ENCODE peak calls at places on chromosomes 2 and 18, in four cellular contexts. L, Y, E and D are unnamed samples.

GRCh38 chr2:128605421-128605820 is 286.8 kb upstream of the HS6ST1 start:
- DNase-seq in L (no peak), Y (no peak), E (no peak), D (no peak)

GRCh38 chr2:229564300-229564907 is 150.0 kb downstream of the DNER start:
- DNase-seq in L (no peak), Y (no peak), E (no peak), D (no peak)

GRCh38 chr2:71277536-71278103 is 50.7 kb upstream of the PAIP2B start:
- DNase-seq in L (no peak), Y (no peak), E (no peak), D (peak)

GRCh38 chr2:224954980-224955379 is 87.3 kb downstream of the DOCK10 start:
- DNase-seq in L (no peak), Y (no peak), E (no peak), D (no peak)

GRCh38 chr18:75407468-75408437 is 19.8 kb downstream of the SMIM21 start:
- DNase-seq in L (peak), Y (no peak), E (no peak), D (no peak)

GRCh38 chr2:65820454-65820853 is 388.1 kb upstream of the SPRED2 start:
- DNase-seq in L (no peak), Y (peak), E (no peak), D (no peak)

GRCh38 chr2:187658952-187659525 is 104.8 kb upstream of the TFPI start:
- DNase-seq in L (peak), Y (peak), E (no peak), D (peak)

GRCh38 chr18:55573386-55573785 is 14.6 kb downstream of the TCF4 start:
- DNase-seq in L (no peak), Y (no peak), E (no peak), D (no peak)

GRCh38 chr2:120315367-120316033 is 30.4 kb upstream of the INHBB start:
- DNase-seq in L (no peak), Y (no peak), E (no peak), D (no peak)

GRCh38 chr2:241500016-241500415 is 8.4 kb downstream of the STK25 start:
- DNase-seq in L (no peak), Y (no peak), E (no peak), D (no peak)

GRCh38 chr18:79523738-79524180 is 128.0 kb downstream of the NFATC1 start:
- DNase-seq in L (no peak), Y (no peak), E (peak), D (no peak)

GRCh38 chr2:37230581-37230980 is 815 bp downstream of the CEBPZ start:
- DNase-seq in L (no peak), Y (peak), E (no peak), D (peak)

GRCh38 chr2:1727101-1727771 is 17.1 kb downstream of the PXDN start:
- DNase-seq in L (no peak), Y (no peak), E (no peak), D (no peak)

GRCh38 chr2:64491426-64491825 is 32.7 kb upstream of the AFTPH start:
- DNase-seq in L (no peak), Y (no peak), E (no peak), D (no peak)

GRCh38 chr2:240472078-240472790 is 36.8 kb downstream of the GPC1 start:
- DNase-seq in L (no peak), Y (no peak), E (no peak), D (no peak)

GRCh38 chr18:23270999-23271680 is 135.9 kb downstream of the CABLES1 start:
- DNase-seq in L (no peak), Y (no peak), E (no peak), D (no peak)

GRCh38 chr2:152450176-152450575 is 115.2 kb downstream of the FMNL2 start:
- DNase-seq in L (no peak), Y (no peak), E (no peak), D (no peak)

GRCh38 chr2:130963058-130963848 is 126.5 kb downstream of the ARHGEF4 start:
- DNase-seq in L (no peak), Y (no peak), E (no peak), D (peak)

GRCh38 chr2:204022550-204022949 is 86.0 kb downstream of the ICOS start:
- DNase-seq in L (no peak), Y (no peak), E (no peak), D (no peak)

GRCh38 chr18:6284300-6284699 is 130.4 kb downstream of the L3MBTL4 start:
- DNase-seq in L (no peak), Y (no peak), E (no peak), D (no peak)

GRCh38 chr2:144596074-144596871 is 76.4 kb upstream of the ZEB2 start:
- DNase-seq in L (no peak), Y (peak), E (no peak), D (peak)

GRCh38 chr2:38462121-38462634 is 85.1 kb upstream of the ATL2 start:
- DNase-seq in L (no peak), Y (peak), E (no peak), D (no peak)

GRCh38 chr18:5596585-5596984 is 52.8 kb upstream of the EPB41L3 start:
- DNase-seq in L (no peak), Y (no peak), E (no peak), D (no peak)

GRCh38 chr2:27445615-27446014 is 3.4 kb downstream of the KRTCAP3 start:
- DNase-seq in L (no peak), Y (no peak), E (no peak), D (no peak)

GRCh38 chr18:7946724-7947377 is 379.7 kb downstream of the PTPRM start:
- DNase-seq in L (no peak), Y (no peak), E (no peak), D (peak)

GRCh38 chr2:233410191-233410760 is 56.0 kb downstream of the DGKD start:
- DNase-seq in L (no peak), Y (no peak), E (no peak), D (no peak)

GRCh38 chr2:240619506-240620148 is 5.7 kb upstream of the GPR35 start:
- DNase-seq in L (no peak), Y (no peak), E (no peak), D (no peak)

GRCh38 chr2:38095079-38095478 is 19.1 kb upstream of the CYP1B1 start:
- DNase-seq in L (no peak), Y (no peak), E (no peak), D (no peak)

GRCh38 chr2:236216711-236217110 is 47.5 kb downstream of the ASB18 start:
- DNase-seq in L (no peak), Y (no peak), E (no peak), D (no peak)

GRCh38 chr2:180663016-180663471 is 317.4 kb upstream of the UBE2E3 start:
- DNase-seq in L (no peak), Y (no peak), E (no peak), D (no peak)

GRCh38 chr2:3536682-3537632 is 17.6 kb upstream of the ADI1 start:
- DNase-seq in L (peak), Y (peak), E (no peak), D (peak)

GRCh38 chr2:202060218-202060617 is 12.8 kb upstream of the KIAA2012 start:
- DNase-seq in L (no peak), Y (no peak), E (no peak), D (no peak)

GRCh38 chr2:216574046-216574445 is 59.2 kb upstream of the IGFBP2 start:
- DNase-seq in L (no peak), Y (no peak), E (no peak), D (peak)

GRCh38 chr18:48696218-48696617 is 157.4 kb downstream of the CTIF start:
- DNase-seq in L (no peak), Y (no peak), E (no peak), D (no peak)
- TF ChIP-seq NRF1 in L (no peak), Y (no peak), E (no peak), D (no peak)

GRCh38 chr18:58316400-58316942 is 272.4 kb downstream of the NEDD4L start:
- DNase-seq in L (no peak), Y (no peak), E (no peak), D (no peak)

GRCh38 chr18:58313491-58314032 is 269.5 kb downstream of the NEDD4L start:
- DNase-seq in L (no peak), Y (no peak), E (no peak), D (no peak)

GRCh38 chr18:58315041-58315440 is 271.0 kb downstream of the NEDD4L start:
- DNase-seq in L (no peak), Y (no peak), E (no peak), D (no peak)

GRCh38 chr18:58315739-58316215 is 271.8 kb downstream of the NEDD4L start:
- DNase-seq in L (no peak), Y (no peak), E (no peak), D (no peak)

DNA sequence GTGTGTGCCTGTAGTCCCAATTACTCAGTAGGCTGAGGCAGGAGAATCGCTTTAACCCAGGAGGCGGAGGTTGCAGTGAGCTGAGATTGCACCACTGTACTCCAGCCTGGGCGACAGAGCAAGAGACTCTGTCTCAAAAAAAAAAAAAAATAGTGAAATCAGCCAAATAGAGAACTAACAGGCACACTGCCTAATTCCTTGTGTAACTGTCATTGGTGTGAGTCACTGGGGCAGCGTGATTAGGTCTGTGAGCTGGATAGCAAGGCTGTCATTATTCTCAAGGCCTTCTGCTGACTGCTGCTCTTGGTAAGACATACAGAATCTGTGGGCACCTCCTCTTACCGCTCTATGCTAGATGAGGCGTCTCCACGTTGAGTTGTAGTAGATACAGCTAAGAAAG is 270.3 kb downstream of the NEDD4L start:
- DNase-seq in L (no peak), Y (peak), E (no peak), D (no peak)
- TF ChIP-seq SIN3A in L (no peak), Y (no peak), E (no peak), D (no peak)

GRCh38 chr18:58324824-58325520 is 280.9 kb downstream of the NEDD4L start:
- DNase-seq in L (no peak), Y (no peak), E (no peak), D (no peak)
- TF ChIP-seq NRF1 in L (no peak), Y (no peak), E (no peak), D (no peak)

DNA sequence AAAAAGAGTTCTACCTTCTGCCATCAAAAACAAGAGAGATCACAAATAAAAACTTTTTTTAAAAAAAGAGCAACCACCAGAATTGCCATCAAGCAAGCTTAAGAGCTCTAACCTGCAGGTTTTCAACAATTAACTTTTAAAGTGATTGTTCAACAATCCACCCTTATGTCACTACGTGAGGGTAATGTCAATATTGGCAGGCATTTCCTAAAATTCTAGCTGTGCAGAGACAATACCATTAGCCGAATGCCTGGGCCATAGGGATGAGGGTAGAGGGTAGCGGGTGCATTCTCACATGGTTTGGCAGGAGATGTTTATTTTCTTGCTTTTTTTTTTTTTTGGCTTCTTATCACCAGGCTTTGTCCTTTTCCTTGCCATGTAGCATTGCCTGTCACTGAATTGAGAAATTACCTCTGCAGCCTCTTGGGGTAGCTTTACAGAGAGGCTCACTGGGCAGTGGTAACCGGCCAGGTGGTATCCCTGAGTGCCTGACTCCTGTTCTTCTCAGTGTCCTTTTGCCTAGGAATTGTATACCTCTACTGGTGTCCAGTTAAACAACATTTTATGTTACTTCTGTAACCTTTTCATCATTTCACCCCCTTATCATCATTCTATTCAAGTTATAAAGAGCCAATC is 524.1 kb downstream of the BCL11A start:
- DNase-seq in L (no peak), Y (no peak), E (no peak), D (no peak)
- TF ChIP-seq SIN3A in L (no peak), Y (no peak), E (no peak), D (no peak)

GRCh38 chr2:167692191-167692590 is 555.2 kb downstream of the STK39 start:
- DNase-seq in L (no peak), Y (no peak), E (no peak), D (no peak)

GRCh38 chr2:167697194-167697593 is 550.2 kb downstream of the STK39 start:
- DNase-seq in L (no peak), Y (no peak), E (no peak), D (no peak)

GRCh38 chr2:167702227-167702626 is 545.2 kb downstream of the STK39 start:
- DNase-seq in L (no peak), Y (no peak), E (no peak), D (no peak)

GRCh38 chr2:167697961-167698360 is 549.4 kb downstream of the STK39 start:
- DNase-seq in L (no peak), Y (no peak), E (no peak), D (no peak)
- TF ChIP-seq NRF1 in L (no peak), Y (no peak), E (no peak), D (no peak)

GRCh38 chr2:106091219-106091618 is 102.9 kb downstream of the UXS1 start:
- DNase-seq in L (no peak), Y (no peak), E (no peak), D (no peak)

GRCh38 chr2:106096446-106097369 is 97.4 kb downstream of the UXS1 start:
- DNase-seq in L (no peak), Y (no peak), E (no peak), D (no peak)

GRCh38 chr2:106097370-106098000 is 96.6 kb downstream of the UXS1 start:
- DNase-seq in L (no peak), Y (no peak), E (no peak), D (no peak)

GRCh38 chr2:106095478-106096392 is 98.4 kb downstream of the UXS1 start:
- DNase-seq in L (no peak), Y (no peak), E (no peak), D (no peak)

GRCh38 chr2:106094101-106094860 is 99.8 kb downstream of the UXS1 start:
- DNase-seq in L (no peak), Y (no peak), E (no peak), D (no peak)
- TF ChIP-seq SIN3A in L (no peak), Y (no peak), E (no peak), D (no peak)

GRCh38 chr18:12060182-12060870 is 33.3 kb upstream of the ANKRD62 start:
- DNase-seq in L (no peak), Y (no peak), E (no peak), D (peak)
- TF ChIP-seq NRF1 in L (no peak), Y (no peak), E (no peak), D (no peak)

DNA sequence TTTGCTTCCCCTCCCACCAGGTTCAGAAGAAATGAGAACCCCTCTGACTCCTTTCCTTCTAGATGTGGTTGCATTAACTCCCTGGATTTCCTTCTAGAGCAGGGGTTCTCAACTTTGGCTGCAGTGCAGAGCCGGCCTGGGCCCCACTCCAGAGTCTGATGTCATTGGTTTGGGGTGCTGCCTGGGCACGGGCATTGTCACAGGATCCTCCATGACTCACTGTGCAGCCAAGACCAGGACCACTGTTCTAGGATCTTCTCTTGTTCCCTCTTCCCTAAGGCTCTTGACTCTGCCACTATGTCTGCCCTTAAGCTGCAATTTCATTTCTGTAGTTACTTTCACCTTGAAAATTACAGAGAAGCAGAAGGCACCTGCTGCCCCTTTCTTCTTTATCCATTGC is 31.8 kb downstream of the TBC1D8 start:
- DNase-seq in L (no peak), Y (no peak), E (no peak), D (no peak)
- TF ChIP-seq SIN3A in L (no peak), Y (no peak), E (no peak), D (no peak)

DNA sequence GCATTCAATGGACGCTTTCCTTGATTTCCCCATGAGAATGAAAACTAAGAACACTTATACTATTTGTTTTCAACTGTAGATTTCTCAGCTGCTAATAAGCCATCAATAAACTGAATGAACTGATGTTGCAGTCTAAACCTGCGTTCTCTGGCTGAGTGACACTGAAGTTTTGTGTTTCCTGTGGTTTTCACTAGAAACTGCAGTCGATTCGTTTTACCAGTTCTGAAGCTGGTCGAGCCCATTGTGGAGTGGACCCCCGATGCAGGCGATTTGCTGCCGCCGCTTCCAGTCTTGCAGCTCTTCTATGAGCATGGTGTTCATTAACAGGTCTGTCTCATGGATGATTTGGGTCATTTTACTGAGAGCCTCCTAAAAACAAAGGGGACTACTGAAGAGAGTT is 50.6 kb upstream of the STAT1 start:
- DNase-seq in L (no peak), Y (no peak), E (no peak), D (no peak)
- TF ChIP-seq NRF1 in L (no peak), Y (no peak), E (no peak), D (no peak)

DNA sequence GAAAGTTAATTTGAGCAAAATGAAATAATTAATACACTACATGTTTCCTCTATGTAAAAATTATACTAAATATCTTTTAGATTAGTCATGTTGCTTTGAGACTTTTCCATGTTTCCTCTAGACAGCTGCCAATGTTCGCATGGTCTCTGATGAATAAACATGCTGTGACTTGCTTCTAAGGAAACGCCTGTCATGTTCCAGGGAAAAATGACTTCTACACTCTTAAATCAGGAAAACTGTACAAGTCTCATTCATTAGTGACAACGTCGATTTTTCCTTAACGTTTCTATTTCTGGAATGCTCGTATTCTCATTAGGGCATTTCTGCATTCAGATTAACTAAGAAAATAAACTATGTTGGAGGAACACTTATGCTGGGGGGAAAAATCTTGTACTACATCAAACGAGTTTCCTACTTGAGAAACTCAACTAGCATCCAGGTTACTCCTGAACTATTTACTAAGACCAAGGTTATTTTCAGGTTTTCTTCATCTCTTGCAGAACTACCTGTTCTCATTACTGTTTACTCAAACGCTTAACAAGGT is 1.6 kb downstream of the COBLL1 start:
- DNase-seq in L (no peak), Y (no peak), E (no peak), D (no peak)
- TF ChIP-seq SIN3A in L (no peak), Y (no peak), E (no peak), D (peak)